ENCODE peak calls at places on chromosomes 2 and 18, in five cellular contexts. Y is colonic mucosa, K is prostate gland, H is pancreas, J is OCI-LY7. S is an unnamed sample.

GRCh38 chr2:215680605-215681598 is 245.0 kb upstream of the FN1 start:
- DNase-seq in Y (no peak), K (no peak), H (no peak), J (no peak), S (no peak)

GRCh38 chr2:213644926-213645325 is 360.7 kb downstream of the SPAG16 start:
- DNase-seq in Y (no peak), K (no peak), H (no peak), J (no peak), S (no peak)

GRCh38 chr18:21101172-21101571 is 10.4 kb downstream of the ROCK1 start:
- DNase-seq in Y (no peak), K (no peak), H (no peak), J (no peak), S (no peak)

GRCh38 chr2:223586261-223586660 is 15.9 kb downstream of the SCG2 start:
- DNase-seq in Y (no peak), K (no peak), H (no peak), J (no peak), S (no peak)

GRCh38 chr2:229129738-229130371 is 141.2 kb downstream of the PID1 start:
- DNase-seq in Y (peak; percentile 60), K (no peak), H (no peak), J (no peak), S (peak; percentile 60)

GRCh38 chr18:28039078-28039477 is 137.9 kb downstream of the CDH2 start:
- DNase-seq in Y (no peak), K (no peak), H (no peak), J (no peak), S (no peak)

GRCh38 chr2:72950558-72951255 is 33.4 kb downstream of the EMX1 start:
- DNase-seq in Y (peak; percentile 25), K (no peak), H (no peak), J (no peak), S (no peak)

GRCh38 chr2:54213082-54213481 is 42.9 kb downstream of the TSPYL6 start:
- DNase-seq in Y (no peak), K (no peak), H (no peak), J (no peak), S (no peak)

GRCh38 chr2:234161932-234162331 is 111.4 kb downstream of the SPP2 start:
- DNase-seq in Y (no peak), K (no peak), H (no peak), J (no peak), S (no peak)

GRCh38 chr2:49928541-49928940 is 774.2 kb upstream of the FSHR start:
- DNase-seq in Y (no peak), K (no peak), H (no peak), J (no peak), S (no peak)

GRCh38 chr18:2848145-2848878 is 1.5 kb downstream of the EMILIN2 start:
- DNase-seq in Y (no peak), K (no peak), H (no peak), J (no peak), S (no peak)

GRCh38 chr2:223908304-223909047 is 36.7 kb downstream of the WDFY1 start:
- DNase-seq in Y (peak; percentile 50), K (no peak), H (no peak), J (no peak), S (no peak)

GRCh38 chr2:55133467-55134315 is 83.4 kb upstream of the RTN4 start:
- DNase-seq in Y (no peak), K (peak; percentile 36), H (no peak), J (no peak), S (no peak)

GRCh38 chr2:45153126-45153525 is 143.9 kb upstream of the SIX2 start:
- DNase-seq in Y (no peak), K (no peak), H (no peak), J (no peak), S (no peak)

GRCh38 chr2:50491541-50492114 is 540.3 kb downstream of the NRXN1 start:
- DNase-seq in Y (no peak), K (peak; percentile 19), H (no peak), J (peak; percentile 42), S (no peak)

GRCh38 chr2:200274116-200275075 is 32.1 kb upstream of the SPATS2L start:
- DNase-seq in Y (no peak), K (no peak), H (no peak), J (no peak), S (no peak)

GRCh38 chr2:166104084-166104483 is 23.7 kb downstream of the SCN1A start:
- DNase-seq in Y (no peak), K (no peak), H (no peak), J (no peak), S (no peak)

GRCh38 chr2:185638771-185639170 is 99.8 kb upstream of the FSIP2 start:
- DNase-seq in Y (no peak), K (no peak), H (no peak), J (no peak), S (no peak)

GRCh38 chr2:128317186-128317897 is 1.3 kb downstream of the HS6ST1 start:
- DNase-seq in Y (peak; percentile 40), K (peak; percentile 31), H (peak; percentile 73), J (peak; percentile 80), S (peak; percentile 57)

GRCh38 chr18:28005164-28005563 is 171.8 kb downstream of the CDH2 start:
- DNase-seq in Y (no peak), K (no peak), H (no peak), J (no peak), S (no peak)

GRCh38 chr18:9985641-9986040 is 71.8 kb downstream of the VAPA start:
- DNase-seq in Y (no peak), K (no peak), H (no peak), J (no peak), S (no peak)

GRCh38 chr2:10300997-10301945 is 1.4 kb upstream of the HPCAL1 start:
- DNase-seq in Y (peak; percentile 70), K (no peak), H (no peak), J (no peak), S (no peak)

GRCh38 chr2:236565879-236566402 is 3.7 kb upstream of the ACKR3 start:
- DNase-seq in Y (no peak), K (no peak), H (no peak), J (peak; percentile 41), S (no peak)

GRCh38 chr2:108853421-108853820 is 66.8 kb downstream of the CCDC138 start:
- DNase-seq in Y (no peak), K (no peak), H (no peak), J (no peak), S (no peak)

GRCh38 chr2:23554054-23554697 is 169.2 kb downstream of the KLHL29 start:
- DNase-seq in Y (no peak), K (peak; percentile 37), H (no peak), J (no peak), S (no peak)

GRCh38 chr2:58871469-58872142 is 630.5 kb upstream of the FANCL start:
- DNase-seq in Y (no peak), K (no peak), H (no peak), J (peak; percentile 7), S (no peak)

GRCh38 chr2:37635359-37636208 is 35.9 kb downstream of the CDC42EP3 start:
- DNase-seq in Y (no peak), K (no peak), H (no peak), J (no peak), S (peak; percentile 40)

GRCh38 chr2:144519934-144520717 is at the start of gene ZEB2:
- DNase-seq in Y (peak; percentile 48), K (no peak), H (no peak), J (peak; percentile 81), S (no peak)

GRCh38 chr2:20179755-20180594 is 45.0 kb downstream of the SDC1 start:
- DNase-seq in Y (peak; percentile 92), K (peak; percentile 79), H (peak; percentile 87), J (no peak), S (peak; percentile 93)

GRCh38 chr2:109647636-109648035 is 33.5 kb downstream of the SOWAHC start:
- DNase-seq in Y (no peak), K (no peak), H (no peak), J (no peak), S (no peak)

GRCh38 chr2:85753525-85754312 is at the start of gene ATOH8:
- DNase-seq in Y (peak; percentile 78), K (peak; percentile 72), H (peak; percentile 85), J (peak; percentile 34), S (peak; percentile 76)

GRCh38 chr2:241925277-241925676 is 55.7 kb downstream of the RTP5 start:
- DNase-seq in Y (no peak), K (no peak), H (peak; percentile 33), J (no peak), S (no peak)

GRCh38 chr2:179770029-179770428 is 91.4 kb downstream of the ZNF385B start:
- DNase-seq in Y (no peak), K (no peak), H (no peak), J (no peak), S (no peak)

GRCh38 chr2:63712748-63713147 is 124.0 kb downstream of the MDH1 start:
- DNase-seq in Y (no peak), K (no peak), H (no peak), J (no peak), S (no peak)

GRCh38 chr18:36067118-36067957 is at the start of gene RPRD1A:
- DNase-seq in Y (peak; percentile 98), K (peak; percentile 95), H (peak; percentile 99), J (peak; percentile 88), S (peak; percentile 99)

GRCh38 chr2:183347969-183348368 is 223.7 kb downstream of the NUP35 start:
- DNase-seq in Y (no peak), K (no peak), H (no peak), J (no peak), S (no peak)

GRCh38 chr18:23658296-23658695 is 4.4 kb downstream of the ANKRD29 start:
- DNase-seq in Y (no peak), K (no peak), H (no peak), J (no peak), S (no peak)

GRCh38 chr2:205775091-205775876 is 93.0 kb downstream of the NRP2 start:
- DNase-seq in Y (no peak), K (peak; percentile 69), H (no peak), J (no peak), S (no peak)

GRCh38 chr2:191289049-191289448 is 43.8 kb downstream of the MYO1B start:
- DNase-seq in Y (no peak), K (no peak), H (no peak), J (no peak), S (no peak)
- H3K4me3 ChIP-seq in Y (no peak overlapping the region), K (no peak overlapping the region), H (no peak overlapping the region), J (no peak overlapping the region), S (no peak overlapping the region)

DNA sequence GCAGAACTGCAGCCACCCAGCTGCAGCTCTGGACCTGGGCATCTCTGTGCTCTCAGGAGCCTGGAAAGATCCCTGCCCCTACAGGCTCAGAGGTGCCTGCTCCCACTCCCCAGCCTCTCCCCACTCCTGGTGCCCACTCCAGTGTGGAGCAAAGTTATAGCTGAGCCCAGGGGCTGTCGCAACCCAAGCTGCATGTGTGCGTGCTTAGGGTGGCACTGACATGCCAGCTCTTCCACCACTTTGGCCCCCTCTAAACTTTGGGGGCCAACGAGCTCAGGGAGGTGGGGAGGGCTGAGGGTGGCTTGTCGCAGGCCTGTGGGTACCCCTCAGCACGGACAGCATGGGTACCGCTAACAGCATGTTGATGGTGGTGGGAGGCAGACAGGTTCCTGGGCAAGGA is 126.3 kb upstream of the FHL2 start:
- DNase-seq in Y (peak; percentile 15), K (no peak), H (no peak), J (no peak), S (no peak)
- TF ChIP-seq CTCF in Y (no peak), K (no peak), H (no peak), J (no peak), S (no peak)

DNA sequence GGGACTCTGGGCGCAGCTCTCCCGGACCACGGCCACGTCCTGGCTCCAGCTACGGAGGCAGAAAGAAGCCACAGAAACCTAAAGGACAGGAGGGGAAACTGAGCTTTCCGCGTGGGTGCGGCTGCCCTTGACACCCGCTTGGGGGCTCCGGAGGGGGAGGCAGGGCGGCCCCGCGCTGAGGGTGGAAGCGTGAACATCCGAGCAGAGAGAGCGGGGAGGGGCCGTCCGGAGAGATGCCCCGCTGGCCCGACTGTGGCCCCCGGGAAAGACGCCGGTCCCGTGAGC is 80.5 kb downstream of the GFPT1 start:
- DNase-seq in Y (no peak), K (no peak), H (no peak), J (no peak), S (no peak)
- H3K4me1 ChIP-seq in Y (peaks cover 12% of the 10 kb centered on the region), K (peaks cover 21% of the 10 kb centered on the region), H (peaks cover 19% of the 10 kb centered on the region), J (no peaks in the 10 kb centered on the region), S (peaks cover 28% of the 10 kb centered on the region)

GRCh38 chr2:195003926-195004325 is 653.1 kb upstream of the SLC39A10 start:
- DNase-seq in Y (no peak), K (no peak), H (no peak), J (no peak), S (no peak)
- H3K4me3 ChIP-seq in Y (no peak overlapping the region), K (no peak overlapping the region), H (no peak overlapping the region), J (no peak overlapping the region), S (no peak overlapping the region)

S was measured in mucosa of descending colon.